ENCODE peak calls at places on chromosomes 2 and 18, in six cellular contexts. T is IMR-90, N is breast epithelium, K is adrenal gland, R is A549, B is HCT116. L is an unnamed sample.

GRCh38 chr2:29130295-29130694 is 15.1 kb downstream of the CLIP4 start:
- DNase-seq in N (no peak), R (peak; percentile 96), B (no peak), K (peak; percentile 23), T (peak; percentile 91), L (no peak)

GRCh38 chr2:133296396-133296795 is 271.9 kb downstream of the NCKAP5 start:
- DNase-seq in T (peak; percentile 30), K (no peak), B (no peak), N (no peak), R (no peak), L (no peak)

GRCh38 chr2:38432827-38433606 is 55.9 kb upstream of the ATL2 start:
- DNase-seq in R (no peak), N (no peak), T (no peak), B (no peak), K (peak; percentile 35), L (no peak)

GRCh38 chr2:42099431-42100173 is 51.8 kb downstream of the PKDCC start:
- DNase-seq in B (no peak), K (no peak), T (no peak), R (no peak), N (no peak), L (no peak)

GRCh38 chr2:67256892-67257291 is 140.2 kb upstream of the ETAA1 start:
- DNase-seq in T (peak; percentile 98), K (no peak), R (no peak), N (no peak), B (no peak), L (no peak)

GRCh38 chr2:64989126-64989981 is at the start of gene SLC1A4:
- DNase-seq in N (peak; percentile 78), T (peak; percentile 88), K (peak; percentile 95), B (peak; percentile 27), R (peak; percentile 89), L (peak; percentile 90)

GRCh38 chr2:232239956-232240681 is 138.4 kb upstream of the ALPP start:
- DNase-seq in B (no peak), K (peak; percentile 16), R (no peak), N (no peak), T (peak; percentile 27), L (no peak)

GRCh38 chr2:112541315-112542122 is 746 bp upstream of the POLR1B start:
- DNase-seq in N (peak; percentile 52), R (peak; percentile 79), K (peak; percentile 75), T (peak; percentile 48), B (no peak), L (peak; percentile 78)

GRCh38 chr2:145161656-145162055 is 641.7 kb upstream of the ZEB2 start:
- DNase-seq in T (no peak), N (no peak), K (no peak), B (no peak), R (no peak), L (no peak)

GRCh38 chr18:79871481-79872091 is 73.8 kb downstream of the KCNG2 start:
- DNase-seq in B (no peak), R (no peak), T (no peak), N (no peak), K (no peak), L (peak; percentile 11)

GRCh38 chr2:68594674-68595492 is 48.5 kb upstream of the PROKR1 start:
- DNase-seq in N (no peak), B (peak; percentile 31), K (peak; percentile 55), T (peak; percentile 56), R (peak; percentile 59), L (peak; percentile 34)

GRCh38 chr2:102839668-102840388 is 78.0 kb downstream of the TMEM182 start:
- DNase-seq in B (peak; percentile 22), N (no peak), R (peak; percentile 29), K (peak; percentile 22), T (peak; percentile 17), L (peak; percentile 61)

GRCh38 chr2:16478817-16479216 is 186.8 kb downstream of the CYRIA start:
- DNase-seq in K (no peak), T (no peak), R (no peak), B (no peak), N (no peak), L (no peak)

GRCh38 chr2:227871375-227871788 is at the start of gene DAW1:
- DNase-seq in R (no peak), B (no peak), N (no peak), T (peak; percentile 56), K (peak; percentile 40), L (peak; percentile 66)

GRCh38 chr2:154368148-154368547 is 330.3 kb upstream of the KCNJ3 start:
- DNase-seq in N (no peak), B (no peak), T (no peak), R (no peak), K (no peak), L (no peak)

GRCh38 chr2:223549215-223549614 is 52.9 kb downstream of the SCG2 start:
- DNase-seq in K (no peak), R (peak; percentile 65), N (peak; percentile 23), B (peak; percentile 99), T (peak; percentile 95), L (no peak)

GRCh38 chr2:101108357-101108756 is 42.8 kb downstream of the TBC1D8 start:
- DNase-seq in T (no peak), R (no peak), N (no peak), B (no peak), K (no peak), L (no peak)

GRCh38 chr2:86036790-86037138 is 68.9 kb downstream of the POLR1A start:
- DNase-seq in T (no peak), N (no peak), B (no peak), R (no peak), K (no peak), L (no peak)

GRCh38 chr2:155663265-155663664 is 669.3 kb downstream of the NR4A2 start:
- DNase-seq in B (no peak), T (no peak), R (no peak), K (no peak), N (no peak), L (no peak)

GRCh38 chr2:36807223-36807886 is 110.8 kb downstream of the VIT start:
- DNase-seq in T (no peak), K (no peak), B (no peak), N (no peak), R (no peak), L (no peak)

GRCh38 chr2:169329669-169330554 is 32.4 kb downstream of the LRP2 start:
- DNase-seq in B (no peak), R (no peak), K (no peak), T (no peak), N (no peak), L (no peak)

GRCh38 chr2:84748339-84748738 is 132.5 kb downstream of the TRABD2A start:
- DNase-seq in K (no peak), N (no peak), T (no peak), R (no peak), B (no peak), L (no peak)

GRCh38 chr2:188369365-188369764 is 77.7 kb downstream of the GULP1 start:
- DNase-seq in T (peak; percentile 45), B (peak; percentile 35), R (peak; percentile 69), K (peak; percentile 55), N (no peak), L (peak; percentile 65)

GRCh38 chr2:105118960-105119359 is 81.1 kb downstream of the MRPS9 start:
- DNase-seq in T (no peak), K (no peak), B (no peak), N (no peak), R (no peak), L (peak; percentile 49)

GRCh38 chr18:70289351-70290330 is 796 bp downstream of the SOCS6 start:
- DNase-seq in N (no peak), B (no peak), R (no peak), K (peak; percentile 37), T (peak; percentile 31), L (peak; percentile 46)

GRCh38 chr18:70998490-70998889 is 709.6 kb downstream of the SOCS6 start:
- DNase-seq in K (no peak), T (no peak), B (no peak), R (peak; percentile 6), N (no peak), L (no peak)

GRCh38 chr18:48889115-48889941 is 61.4 kb downstream of the SMAD7 start:
- DNase-seq in R (no peak), N (no peak), B (no peak), T (no peak), K (peak; percentile 76), L (peak; percentile 68)

GRCh38 chr18:27652480-27653121 is 467.5 kb upstream of the CHST9 start:
- DNase-seq in T (no peak), N (no peak), K (no peak), B (no peak), R (no peak), L (no peak)

GRCh38 chr18:27653247-27653646 is 468.1 kb upstream of the CHST9 start:
- DNase-seq in B (no peak), K (no peak), R (no peak), N (no peak), T (no peak), L (no peak)

GRCh38 chr18:27645929-27646328 is 460.8 kb upstream of the CHST9 start:
- DNase-seq in T (no peak), K (no peak), N (no peak), R (peak; percentile 4), B (no peak), L (no peak)

GRCh38 chr18:27649621-27650020 is 464.5 kb upstream of the CHST9 start:
- DNase-seq in K (no peak), B (no peak), N (no peak), T (no peak), R (no peak), L (no peak)
- TF ChIP-seq POLR2A in K (no peak), B (no peak), N (no peak), T (no peak), R (no peak), L (no peak)

DNA sequence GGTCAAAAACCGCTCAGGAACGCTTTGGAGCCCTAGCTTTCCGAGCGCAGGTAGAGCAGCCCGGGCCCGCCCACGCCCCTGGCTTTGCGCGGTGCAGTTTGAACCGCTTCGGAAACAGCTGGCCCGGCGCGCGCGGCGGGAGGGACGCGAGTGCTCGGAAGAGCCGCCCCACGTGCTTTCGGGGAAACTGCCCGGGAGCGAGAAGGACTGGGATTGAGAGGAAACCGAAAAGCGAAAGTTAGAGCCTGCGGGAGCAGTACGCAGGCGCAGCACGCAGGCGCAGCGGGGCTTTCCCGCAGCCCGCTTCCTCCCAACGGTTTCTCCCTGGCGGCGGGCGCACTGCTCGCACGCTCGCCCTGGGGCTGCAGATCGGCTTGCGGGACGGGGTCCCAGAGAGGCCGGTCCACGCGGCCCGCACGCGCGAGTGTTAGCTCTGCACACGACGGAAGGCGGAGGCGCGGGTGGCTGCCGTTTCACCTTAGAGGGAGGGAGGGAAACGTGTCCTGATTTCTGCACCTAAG is 6.3 kb upstream of the STAT1 start:
- DNase-seq in K (peak; percentile 92), B (peak; percentile 90), T (peak; percentile 97), R (peak; percentile 96), N (peak; percentile 92), L (peak; percentile 95)
- TF ChIP-seq POLR2A in K (peak; percentile 92), B (peak; percentile 93), T (peak; percentile 85), R (peak; percentile 90), N (peak; percentile 78), L (peak; percentile 59)

DNA sequence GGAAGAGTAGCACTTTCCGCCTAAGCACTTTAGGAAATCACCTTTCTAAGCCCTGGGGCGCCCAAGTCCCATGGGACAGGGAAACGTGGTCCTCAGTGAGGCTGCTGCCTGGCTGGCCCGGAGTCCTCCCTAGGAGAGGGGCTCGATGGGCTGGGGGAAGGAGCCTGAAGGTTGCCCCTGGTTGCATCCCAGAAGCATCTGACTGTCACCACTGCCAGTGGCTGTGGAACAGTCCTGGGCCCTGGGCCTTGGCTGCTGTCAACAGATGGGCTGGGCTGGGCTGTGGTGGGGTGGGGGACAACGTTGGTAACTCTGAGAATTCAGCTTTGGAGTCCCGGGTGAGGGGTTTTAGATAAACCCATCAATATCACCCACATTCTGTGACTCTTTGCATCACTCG is 22.5 kb downstream of the ASB1 start:
- DNase-seq in T (no peak), B (no peak), R (no peak), N (no peak), K (no peak), L (no peak)
- TF ChIP-seq POLR2A in T (no peak), B (no peak), R (no peak), N (no peak), K (no peak), L (no peak)

GRCh38 chr2:175181104-175181876 is at the start of gene ATP5MC3:
- DNase-seq in R (peak; percentile 97), K (peak; percentile 94), B (peak; percentile 91), N (peak; percentile 91), T (peak; percentile 91), L (peak; percentile 97)
- TF ChIP-seq POLR2A in R (peak; percentile 91), K (peak; percentile 88), B (peak; percentile 94), N (no peak), T (peak; percentile 58), L (no peak)